ENCODE peak calls at places on chromosomes 16 and 17, in four cellular contexts. Z is AG09309; O is stimulated activated naive CD4-positive, alpha-beta T cell; Y is lower leg skin. E is an unnamed sample.

GRCh38 chr16:80693553-80693952 is 110.8 kb downstream of the CDYL2 start:
- DNase-seq in O (no peak), Y (no peak), Z (no peak), E (no peak)

GRCh38 chr17:78196712-78197111 is 9.6 kb downstream of the AFMID start:
- DNase-seq in Y (no peak), Z (no peak), O (no peak), E (no peak)

GRCh38 chr17:383771-384621 is 31.4 kb upstream of the RPH3AL start:
- DNase-seq in Z (no peak), O (no peak), Y (no peak), E (peak)

GRCh38 chr17:77959216-77959925 is 868 bp downstream of the TNRC6C start:
- DNase-seq in Z (no peak), O (peak), Y (peak), E (peak)

GRCh38 chr17:10226930-10227695 is 28.7 kb upstream of the GAS7 start:
- DNase-seq in O (peak), Z (no peak), Y (peak), E (peak)

GRCh38 chr17:50824429-50824828 is 11.0 kb upstream of the WFIKKN2 start:
- DNase-seq in Z (no peak), O (no peak), Y (no peak), E (no peak)

GRCh38 chr16:81181013-81181720 is 57.3 kb upstream of the BCO1 start:
- DNase-seq in Y (peak), O (no peak), Z (peak), E (peak)

GRCh38 chr16:77775911-77776909 is 12.2 kb upstream of the VAT1L start:
- DNase-seq in O (no peak), Y (no peak), Z (no peak), E (no peak)

GRCh38 chr17:47423406-47424295 is 99.9 kb downstream of the EFCAB13 start:
- DNase-seq in O (no peak), Y (no peak), Z (no peak), E (peak)

GRCh38 chr16:59892376-59892775 is 1158.3 kb upstream of the GOT2 start:
- DNase-seq in O (no peak), Z (no peak), Y (no peak), E (no peak)

GRCh38 chr17:36808181-36808661 is 129.1 kb upstream of the LHX1 start:
- DNase-seq in Y (peak), O (no peak), Z (no peak), E (peak)

GRCh38 chr17:39573447-39574298 is 34.0 kb downstream of the NEUROD2 start:
- DNase-seq in Z (no peak), Y (peak), O (no peak), E (peak)

GRCh38 chr17:44804301-44805061 is 25.6 kb downstream of the GJC1 start:
- DNase-seq in Y (peak), Z (no peak), O (no peak), E (no peak)

GRCh38 chr16:10987361-10988163 is 43.2 kb downstream of the CLEC16A start:
- DNase-seq in O (no peak), Y (no peak), Z (no peak), E (no peak)

GRCh38 chr16:55297062-55297909 is 26.7 kb upstream of the IRX6 start:
- DNase-seq in Y (no peak), O (no peak), Z (no peak), E (peak)

GRCh38 chr17:67679225-67679624 is 38.5 kb upstream of the NOL11 start:
- DNase-seq in Z (no peak), Y (no peak), O (no peak), E (no peak)

GRCh38 chr16:83842755-83843507 is 35.2 kb downstream of the HSBP1 start:
- DNase-seq in Y (peak), O (no peak), Z (no peak), E (no peak)

GRCh38 chr17:46865100-46865499 is 13.7 kb downstream of the WNT9B start:
- DNase-seq in Z (no peak), Y (no peak), O (no peak), E (no peak)

GRCh38 chr16:81558444-81559175 is 114.0 kb downstream of the CMIP start:
- DNase-seq in O (no peak), Y (no peak), Z (no peak), E (peak)

GRCh38 chr17:68749742-68750562 is 148.8 kb upstream of the FAM20A start:
- DNase-seq in Y (no peak), O (no peak), Z (no peak), E (peak)

GRCh38 chr17:75277664-75278071 is 6.6 kb upstream of the MIF4GD start:
- DNase-seq in Y (no peak), O (no peak), Z (no peak), E (no peak)

GRCh38 chr17:61469474-61469873 is 17.3 kb downstream of the TBX4 start:
- DNase-seq in Z (no peak), Y (no peak), O (no peak), E (no peak)

GRCh38 chr16:82880361-82880760 is 253.6 kb downstream of the CDH13 start:
- DNase-seq in O (no peak), Z (no peak), Y (no peak), E (no peak)

GRCh38 chr17:313911-314613 is 38.5 kb downstream of the RPH3AL start:
- DNase-seq in Z (no peak), Y (no peak), O (no peak), E (no peak)

GRCh38 chr17:8253801-8254200 is 4.7 kb downstream of the PFAS start:
- DNase-seq in Z (no peak), Y (no peak), O (no peak), E (no peak)

GRCh38 chr17:31392856-31393748 is 1.6 kb downstream of the RAB11FIP4 start:
- DNase-seq in O (no peak), Z (no peak), Y (peak), E (no peak)

GRCh38 chr16:58506241-58507194 is 6.6 kb downstream of the NDRG4 start:
- DNase-seq in O (no peak), Y (no peak), Z (no peak), E (no peak)

GRCh38 chr17:29571486-29571882 is 3.0 kb downstream of the TP53I13 start:
- DNase-seq in Y (peak), O (no peak), Z (no peak), E (no peak)

GRCh38 chr17:42296012-42296411 is 7.7 kb downstream of the STAT5A start:
- DNase-seq in Z (no peak), O (no peak), Y (no peak), E (no peak)

GRCh38 chr16:14669776-14670175 is 24.3 kb downstream of the PLA2G10 start:
- DNase-seq in Z (no peak), Y (no peak), O (no peak), E (peak)

GRCh38 chr16:20674684-20675487 is 22.6 kb downstream of the ACSM1 start:
- DNase-seq in Z (no peak), O (no peak), Y (no peak), E (no peak)

GRCh38 chr17:66952031-66952524 is 12.4 kb upstream of the CACNG4 start:
- DNase-seq in Y (no peak), O (no peak), Z (peak), E (peak)

GRCh38 chr17:78925234-78925633 is at the start of gene TIMP2:
- DNase-seq in O (peak), Y (peak), Z (peak), E (peak)

GRCh38 chr17:57530508-57530907 is 214.6 kb downstream of the CCDC182 start:
- DNase-seq in O (no peak), Y (no peak), Z (no peak), E (peak)

GRCh38 chr17:37225458-37225857 is 150.3 kb upstream of the C17orf78 start:
- DNase-seq in Y (no peak), O (no peak), Z (no peak), E (no peak)

GRCh38 chr17:79628861-79629547 is 18.2 kb upstream of the RBFOX3 start:
- DNase-seq in Y (peak), O (no peak), Z (no peak), E (no peak)

GRCh38 chr17:80859004-80859941 is 132.4 kb upstream of the CHMP6 start:
- DNase-seq in Y (no peak), Z (peak), O (no peak), E (no peak)

GRCh38 chr16:29256501-29256981 is 150.0 kb downstream of the NPIPB11 start:
- DNase-seq in Z (no peak), O (no peak), Y (no peak), E (no peak)

E was measured in DMS53.